ENCODE peak calls at places on chromosomes 1 and 21, in seven cellular contexts. O is cardiac muscle cell; W is BE2C; F is CD8-positive, alpha-beta memory T cell; E is heart left ventricle; T is fibroblast of lung; L is psoas muscle. A is an unnamed sample.

GRCh38 chr1:56098956-56099355 is 480.4 kb downstream of the PLPP3 start:
- DNase-seq in O (no peak), W (no peak), F (no peak), E (no peak), T (peak; percentile 84), L (no peak), A (no peak)

GRCh38 chr21:45080232-45080631 is 5.9 kb downstream of the ADARB1 start:
- DNase-seq in O (no peak), W (no peak), F (no peak), E (no peak), T (no peak), L (no peak), A (no peak)

GRCh38 chr21:39502631-39503030 is 50.9 kb downstream of the SH3BGR start:
- DNase-seq in O (no peak), W (no peak), F (no peak), E (no peak), T (no peak), L (no peak), A (no peak)

GRCh38 chr1:180560868-180561600 is 2.3 kb downstream of the OVAAL start:
- DNase-seq in O (no peak), W (no peak), F (no peak), E (no peak), T (peak; percentile 86), L (no peak), A (no peak)

GRCh38 chr1:67735806-67736627 is 51.0 kb downstream of the GADD45A start:
- DNase-seq in O (peak; percentile 97), W (peak; percentile 26), F (peak; percentile 10), E (peak; percentile 85), T (peak; percentile 97), L (peak; percentile 74), A (peak; percentile 88)

GRCh38 chr1:165114022-165114888 is 242.3 kb downstream of the LMX1A start:
- DNase-seq in O (peak; percentile 61), W (peak; percentile 56), F (no peak), E (no peak), T (peak; percentile 22), L (no peak), A (no peak)

GRCh38 chr21:36733857-36734256 is 34.9 kb downstream of the SIM2 start:
- DNase-seq in O (no peak), W (no peak), F (no peak), E (no peak), T (no peak), L (no peak), A (no peak)

GRCh38 chr1:161091796-161092507 is 2.6 kb upstream of the NECTIN4 start:
- DNase-seq in O (peak; percentile 36), W (no peak), F (no peak), E (no peak), T (peak; percentile 53), L (no peak), A (no peak)

GRCh38 chr1:212410231-212410825 is 4.4 kb downstream of the PACC1 start:
- DNase-seq in O (no peak), W (no peak), F (no peak), E (no peak), T (no peak), L (no peak), A (no peak)

GRCh38 chr1:192445849-192446489 is 129.2 kb downstream of the RGS21 start:
- DNase-seq in O (peak; percentile 62), W (peak; percentile 50), F (peak; percentile 16), E (peak; percentile 28), T (peak; percentile 40), L (no peak), A (peak; percentile 46)

GRCh38 chr1:24362982-24363614 is 43.9 kb downstream of the GRHL3 start:
- DNase-seq in O (peak; percentile 86), W (no peak), F (no peak), E (no peak), T (peak; percentile 96), L (peak; percentile 20), A (no peak)

GRCh38 chr1:24363994-24364393 is 44.8 kb downstream of the GRHL3 start:
- DNase-seq in O (no peak), W (no peak), F (no peak), E (no peak), T (no peak), L (no peak), A (no peak)

GRCh38 chr1:24361811-24362210 is 42.7 kb downstream of the GRHL3 start:
- DNase-seq in O (no peak), W (no peak), F (no peak), E (no peak), T (no peak), L (no peak), A (no peak)

GRCh38 chr1:24360681-24361080 is 41.5 kb downstream of the GRHL3 start:
- DNase-seq in O (no peak), W (no peak), F (no peak), E (no peak), T (no peak), L (no peak), A (no peak)

GRCh38 chr1:24362416-24362815 is 43.3 kb downstream of the GRHL3 start:
- DNase-seq in O (no peak), W (no peak), F (no peak), E (no peak), T (no peak), L (no peak), A (no peak)
- H3K36me3 ChIP-seq in O (no peaks in the 10 kb centered on the region), W (no peaks in the 10 kb centered on the region), F (no peaks in the 10 kb centered on the region), E (no peaks in the 10 kb centered on the region), T (peaks cover 1% of the 10 kb centered on the region), L (no peaks in the 10 kb centered on the region), A (peaks cover 3% of the 10 kb centered on the region)

GRCh38 chr1:13949571-13949970 is 249.6 kb downstream of the PRDM2 start:
- DNase-seq in O (no peak), W (no peak), F (no peak), E (no peak), T (no peak), L (no peak), A (no peak)

GRCh38 chr1:13948396-13948795 is 248.4 kb downstream of the PRDM2 start:
- DNase-seq in O (no peak), W (no peak), F (no peak), E (no peak), T (no peak), L (no peak), A (no peak)

GRCh38 chr1:13947658-13948057 is 247.7 kb downstream of the PRDM2 start:
- DNase-seq in O (no peak), W (no peak), F (no peak), E (no peak), T (no peak), L (no peak), A (no peak)

GRCh38 chr1:13950637-13951036 is 250.6 kb downstream of the PRDM2 start:
- DNase-seq in O (no peak), W (no peak), F (no peak), E (no peak), T (no peak), L (no peak), A (no peak)

DNA sequence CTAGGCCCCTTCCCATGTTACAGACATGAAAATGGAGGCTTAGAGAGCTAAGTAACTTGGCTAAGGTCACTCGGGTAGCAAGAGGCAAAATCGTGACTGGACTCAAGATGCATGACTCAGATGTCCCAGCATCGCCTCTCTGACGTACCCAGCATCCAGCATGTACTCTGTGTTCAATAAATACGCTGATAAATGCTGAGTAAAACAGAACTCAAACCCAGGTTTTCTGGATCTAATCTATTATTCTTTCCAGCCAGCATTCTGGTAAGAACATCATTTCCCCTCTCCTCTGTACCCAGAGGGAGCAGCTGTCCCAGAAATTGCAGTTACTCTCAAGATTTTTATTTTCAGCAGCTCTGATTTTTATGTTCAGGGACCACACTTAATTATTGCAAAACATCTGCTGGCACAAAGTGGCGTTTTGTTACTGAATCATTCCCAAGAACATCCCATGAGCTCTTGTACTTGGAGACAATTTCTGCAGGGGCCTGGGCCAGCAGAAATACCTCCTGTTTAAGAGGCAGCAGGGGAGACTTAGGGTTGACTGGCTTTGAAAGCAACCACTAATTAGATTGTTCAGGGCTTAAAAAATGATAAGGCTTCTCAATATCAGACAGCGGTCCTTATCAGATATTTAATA is 249.0 kb downstream of the PRDM2 start:
- DNase-seq in O (peak; percentile 78), W (no peak), F (no peak), E (peak; percentile 57), T (no peak), L (peak; percentile 47), A (no peak)
- H3K4me1 ChIP-seq in O (no peaks in the 10 kb centered on the region), W (no peaks in the 10 kb centered on the region), F (no peaks in the 10 kb centered on the region), E (no peaks in the 10 kb centered on the region), T (no peaks in the 10 kb centered on the region), L (no peaks in the 10 kb centered on the region), A (no peaks in the 10 kb centered on the region)

GRCh38 chr1:248421384-248421783 is 18.5 kb downstream of the OR2T1 start:
- DNase-seq in O (no peak), W (no peak), F (no peak), E (no peak), T (peak; percentile 3), L (no peak), A (no peak)

GRCh38 chr1:248417854-248418253 is 15.0 kb downstream of the OR2T1 start:
- DNase-seq in O (no peak), W (no peak), F (no peak), E (no peak), T (no peak), L (no peak), A (no peak)

GRCh38 chr1:248416226-248416625 is 13.4 kb downstream of the OR2T1 start:
- DNase-seq in O (no peak), W (no peak), F (no peak), E (no peak), T (no peak), L (no peak), A (no peak)
- H3K9me3 ChIP-seq in O (no peaks in the 10 kb centered on the region), W (no peaks in the 10 kb centered on the region), F (peaks cover 3% of the 10 kb centered on the region), E (no peaks in the 10 kb centered on the region), T (no peaks in the 10 kb centered on the region), L (no peaks in the 10 kb centered on the region), A (no peaks in the 10 kb centered on the region)

GRCh38 chr1:183544598-183545297 is 45.5 kb downstream of the NCF2 start:
- DNase-seq in O (no peak), W (no peak), F (no peak), E (no peak), T (no peak), L (no peak), A (no peak)

GRCh38 chr1:183546427-183546826 is 43.8 kb downstream of the NCF2 start:
- DNase-seq in O (no peak), W (no peak), F (no peak), E (no peak), T (no peak), L (no peak), A (no peak)

GRCh38 chr1:183548136-183548535 is 42.1 kb downstream of the NCF2 start:
- DNase-seq in O (no peak), W (no peak), F (no peak), E (no peak), T (no peak), L (no peak), A (no peak)

DNA sequence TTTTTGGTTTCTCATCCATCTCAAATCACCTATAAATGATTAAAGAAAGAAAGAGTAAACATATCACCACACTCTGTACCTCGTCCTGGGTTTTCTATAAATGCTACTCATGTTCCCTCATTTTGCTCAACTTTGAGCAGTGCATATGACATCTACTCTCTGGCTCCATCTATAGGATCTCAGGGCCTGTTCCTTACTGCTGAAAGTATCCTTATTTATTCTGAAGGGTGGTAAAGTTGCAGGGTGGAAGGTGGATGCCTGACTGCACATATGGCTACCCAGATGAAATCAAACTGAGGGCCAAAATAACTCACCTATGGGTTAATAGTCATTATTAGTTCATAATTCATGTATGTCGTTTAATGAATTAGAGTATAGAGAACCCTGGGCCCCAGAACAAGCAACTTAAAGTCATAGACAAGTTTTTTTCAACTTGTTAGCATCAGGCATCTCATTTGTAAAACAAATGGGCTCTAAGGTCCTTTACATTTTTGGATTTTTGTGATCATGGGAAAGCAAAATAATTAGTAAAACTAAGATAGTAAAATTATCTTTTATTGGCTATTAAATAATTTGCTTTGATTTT is 46.5 kb downstream of the NCF2 start:
- DNase-seq in O (peak; percentile 79), W (peak; percentile 35), F (peak; percentile 30), E (no peak), T (peak; percentile 56), L (no peak), A (no peak)
- H3K36me3 ChIP-seq in O (peaks cover 78% of the 10 kb centered on the region), W (peaks cover 76% of the 10 kb centered on the region), F (peaks cover 52% of the 10 kb centered on the region), E (peaks cover 89% of the 10 kb centered on the region), T (peaks cover 11% of the 10 kb centered on the region), L (peaks cover 13% of the 10 kb centered on the region), A (peaks cover 3% of the 10 kb centered on the region)

GRCh38 chr1:94011129-94011528 is 101.9 kb upstream of the GCLM start:
- DNase-seq in O (no peak), W (no peak), F (no peak), E (no peak), T (no peak), L (no peak), A (no peak)
- H3K4me1 ChIP-seq in O (no peaks in the 10 kb centered on the region), W (no peaks in the 10 kb centered on the region), F (no peaks in the 10 kb centered on the region), E (peaks cover 10% of the 10 kb centered on the region), T (no peaks in the 10 kb centered on the region), L (no peaks in the 10 kb centered on the region), A (no peaks in the 10 kb centered on the region)